ENCODE peak calls at places on chromosomes 2 and 18, in seven cellular contexts. P is HepG2, B is K562, A is H1, N is GM12878, T is SK-N-SH, V is HCT116. H is an unnamed sample.

GRCh38 chr2:31558401-31559295 is 22.1 kb downstream of the SRD5A2 start:
- DNase-seq in P (peak), N (no peak), V (no peak), B (no peak), A (no peak), T (no peak), H (no peak)

GRCh38 chr2:127150996-127151395 is 44.0 kb upstream of the BIN1 start:
- DNase-seq in N (no peak), V (no peak), A (no peak), B (no peak), P (no peak), T (no peak), H (no peak)

GRCh38 chr18:47679864-47680263 is 250.6 kb downstream of the SMAD2 start:
- DNase-seq in B (no peak), N (peak), A (no peak), T (no peak), P (no peak), V (no peak), H (no peak)

GRCh38 chr18:48896875-48897511 is 53.8 kb downstream of the SMAD7 start:
- DNase-seq in V (no peak), A (peak), P (peak), T (no peak), B (peak), N (peak), H (no peak)

GRCh38 chr2:189260361-189260761 is 80.8 kb upstream of the COL5A2 start:
- DNase-seq in B (no peak), P (no peak), T (no peak), V (no peak), A (no peak), N (peak), H (no peak)

GRCh38 chr2:58614259-58614658 is 373.1 kb upstream of the FANCL start:
- DNase-seq in A (no peak), V (no peak), B (no peak), P (no peak), T (no peak), N (no peak), H (peak)

GRCh38 chr2:159968282-159968900 is 94.0 kb downstream of the PLA2R1 start:
- DNase-seq in N (no peak), B (peak), V (peak), P (peak), T (peak), A (no peak), H (peak)

GRCh38 chr2:54262015-54262765 is 6.2 kb upstream of the TSPYL6 start:
- DNase-seq in V (no peak), N (no peak), A (no peak), P (peak), B (no peak), T (peak), H (no peak)

GRCh38 chr2:96764253-96764637 is 3.5 kb downstream of the CNNM4 start:
- DNase-seq in V (no peak), P (no peak), N (no peak), T (peak), A (no peak), B (peak), H (peak)

GRCh38 chr2:23760746-23761145 is 166.2 kb downstream of the ATAD2B start:
- DNase-seq in T (peak), V (peak), B (no peak), N (no peak), P (peak), A (no peak), H (peak)

GRCh38 chr2:156088598-156088997 is 243.9 kb downstream of the NR4A2 start:
- DNase-seq in V (no peak), A (no peak), P (no peak), N (no peak), T (no peak), B (no peak), H (no peak)

GRCh38 chr2:112010751-112011150 is 44.3 kb upstream of the TMEM87B start:
- DNase-seq in P (no peak), V (no peak), T (no peak), B (no peak), A (no peak), N (no peak), H (no peak)

GRCh38 chr2:221716434-221717303 is 144.6 kb upstream of the EPHA4 start:
- DNase-seq in B (no peak), A (no peak), P (no peak), V (no peak), T (no peak), N (no peak), H (no peak)

GRCh38 chr18:7980136-7980535 is 413.0 kb downstream of the PTPRM start:
- DNase-seq in A (peak), T (no peak), V (peak), P (peak), N (no peak), B (peak), H (no peak)

GRCh38 chr2:32750880-32751279 is 123.0 kb downstream of the TTC27 start:
- DNase-seq in A (no peak), P (no peak), T (peak), V (no peak), N (no peak), B (no peak), H (no peak)

GRCh38 chr2:220365023-220365422 is 737.6 kb downstream of the SLC4A3 start:
- DNase-seq in P (no peak), B (no peak), N (no peak), V (no peak), A (no peak), T (no peak), H (no peak)

GRCh38 chr2:240856151-240856980 is 12.3 kb upstream of the AGXT start:
- DNase-seq in N (no peak), B (no peak), V (peak), P (peak), A (peak), T (no peak), H (no peak)

GRCh38 chr2:164126960-164127359 is 391.2 kb upstream of the FIGN start:
- DNase-seq in N (no peak), A (no peak), V (no peak), T (no peak), B (no peak), P (no peak), H (no peak)

GRCh38 chr18:48728204-48728833 is 189.5 kb downstream of the CTIF start:
- DNase-seq in A (no peak), T (no peak), P (no peak), B (no peak), V (no peak), N (no peak), H (no peak)

GRCh38 chr2:104091894-104092293 is 762.0 kb upstream of the POU3F3 start:
- DNase-seq in B (no peak), A (no peak), T (no peak), P (no peak), V (no peak), N (no peak), H (no peak)

GRCh38 chr2:71857632-71858031 is 290.0 kb downstream of the CYP26B1 start:
- DNase-seq in T (no peak), A (no peak), V (no peak), B (no peak), N (no peak), P (no peak), H (no peak)

GRCh38 chr2:39024833-39025232 is 96.0 kb downstream of the SOS1 start:
- DNase-seq in V (peak), P (no peak), T (no peak), B (no peak), A (no peak), N (no peak), H (no peak)

GRCh38 chr2:120108049-120108448 is 95.2 kb downstream of the EPB41L5 start:
- DNase-seq in P (no peak), T (peak), B (no peak), N (no peak), V (no peak), A (no peak), H (peak)

GRCh38 chr2:85886585-85886984 is 2.2 kb downstream of the ST3GAL5 start:
- DNase-seq in B (peak), N (no peak), V (no peak), P (no peak), T (no peak), A (no peak), H (no peak)

GRCh38 chr18:37006742-37007141 is 177.8 kb downstream of the KIAA1328 start:
- DNase-seq in N (no peak), T (no peak), P (no peak), A (no peak), B (no peak), V (no peak), H (no peak)

GRCh38 chr2:239928457-239929350 is 96.4 kb downstream of the NDUFA10 start:
- DNase-seq in B (no peak), T (no peak), N (no peak), P (no peak), A (peak), V (no peak), H (no peak)

GRCh38 chr2:20012282-20013060 is at the start of gene MATN3:
- DNase-seq in B (peak), V (no peak), N (no peak), P (peak), T (peak), A (peak), H (no peak)

DNA sequence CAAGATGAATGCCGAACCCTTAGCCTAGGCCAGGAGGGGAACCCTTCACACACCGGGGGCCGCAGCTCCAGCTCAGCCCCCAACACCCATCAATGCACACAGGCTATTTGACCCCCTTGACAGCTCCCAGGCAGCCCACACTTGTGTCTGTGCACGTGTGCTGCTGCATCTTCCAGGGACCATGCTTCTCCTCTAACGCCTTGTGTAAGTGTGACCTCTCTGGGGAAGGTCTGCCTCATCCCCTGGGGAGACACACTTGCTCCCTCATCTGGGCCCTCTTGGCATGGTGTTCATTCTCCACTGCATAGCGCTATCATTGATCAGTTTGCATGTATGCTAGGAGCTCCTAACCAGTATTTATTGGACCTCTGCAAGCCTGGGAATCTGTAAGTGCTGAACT is 120.0 kb upstream of the FHL2 start:
- DNase-seq in V (no peak), T (no peak), P (peak), N (no peak), A (no peak), B (peak), H (no peak)
- TF ChIP-seq JUND in V (no peak), T (no peak), P (no peak), N (no peak), A (no peak), B (no peak), H (no peak)

DNA sequence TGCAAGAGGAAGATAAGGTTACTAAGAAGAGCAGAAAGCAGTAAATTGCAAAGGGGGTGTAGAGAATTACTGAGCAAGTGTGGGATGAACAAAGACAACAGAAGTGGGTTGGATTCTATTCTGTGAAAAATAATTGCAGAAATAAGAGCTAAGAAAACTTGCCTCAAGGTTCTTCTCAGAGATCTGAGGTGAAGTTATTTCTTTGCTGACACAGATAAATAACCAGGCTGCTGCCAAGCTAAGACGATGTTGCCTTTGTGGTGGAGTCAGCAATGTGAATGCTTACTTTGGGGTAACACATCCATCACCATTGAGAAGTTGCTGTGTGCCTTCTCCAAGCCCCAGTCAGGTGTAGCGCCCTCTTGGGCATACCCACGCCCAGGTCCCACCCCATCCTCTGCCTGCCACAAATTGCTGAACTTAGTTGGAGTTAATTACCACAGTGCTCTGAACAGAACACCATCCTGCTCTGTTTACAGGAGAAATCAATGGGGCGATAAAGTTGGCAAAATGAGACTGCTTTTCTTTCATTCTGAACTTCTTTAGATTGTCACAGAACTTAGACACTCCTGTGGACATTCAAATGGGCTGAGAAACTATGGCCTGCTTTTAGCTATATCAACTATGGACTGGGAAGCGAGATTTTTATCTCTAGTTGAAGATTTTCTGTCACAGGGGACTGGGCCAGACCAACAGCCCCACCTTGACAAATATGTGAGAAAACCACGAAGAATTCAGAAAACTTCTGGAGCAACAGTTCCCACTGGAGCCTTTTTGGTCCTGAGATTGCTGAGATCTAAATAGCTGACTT is 283.6 kb downstream of the TMX3 start:
- DNase-seq in P (no peak), V (no peak), A (no peak), B (no peak), N (no peak), T (no peak), H (no peak)
- TF ChIP-seq JUND in P (no peak), V (no peak), A (no peak), B (no peak), N (no peak), T (no peak), H (no peak)

DNA sequence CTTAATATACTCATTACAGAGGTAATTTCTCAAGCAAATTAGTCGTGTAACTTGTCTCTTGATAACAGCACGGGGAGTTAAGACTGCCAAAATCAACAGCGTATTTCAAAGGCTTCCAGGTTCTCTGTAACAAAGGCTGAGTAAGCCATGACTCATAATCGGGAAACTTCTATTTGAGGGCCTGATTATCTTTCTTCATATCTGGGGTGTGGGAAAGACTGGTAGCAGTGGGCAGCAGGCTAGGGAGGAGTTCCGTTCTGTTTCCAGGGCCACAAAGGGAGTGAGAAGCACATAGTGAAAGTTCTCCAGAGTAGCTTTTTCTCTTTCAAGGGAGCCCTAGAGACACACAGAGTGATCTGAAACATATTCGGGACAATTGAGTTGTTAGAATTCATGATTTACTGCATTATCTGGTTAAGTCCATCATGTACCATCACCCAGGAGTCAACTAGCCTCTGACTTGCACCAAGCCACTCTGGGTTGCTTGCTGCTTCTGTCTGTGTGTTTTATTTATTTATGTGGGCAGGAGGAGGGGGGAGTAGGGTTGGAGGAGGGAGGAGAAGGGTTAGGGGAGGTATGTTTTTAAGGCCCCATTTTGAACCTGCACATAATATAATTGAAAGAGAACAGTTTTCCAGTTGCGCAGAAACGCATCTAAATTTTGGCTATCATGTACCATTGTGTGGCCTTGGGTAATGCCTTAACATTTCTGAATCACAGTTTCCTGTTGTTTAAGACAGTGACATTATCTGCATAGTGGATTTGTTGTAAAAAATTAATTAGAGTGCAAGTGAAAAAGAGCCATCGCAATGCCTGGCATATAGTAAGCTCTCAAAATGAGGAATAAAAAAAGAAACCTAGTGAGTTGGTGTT is 80.5 kb upstream of the ITPRID2 start:
- DNase-seq in T (peak), V (peak), A (no peak), B (peak), P (peak), N (no peak), H (no peak)
- TF ChIP-seq JUND in T (peak), V (peak), A (no peak), B (peak), P (no peak), N (no peak), H (no peak)

GRCh38 chr2:5076599-5076998 is 615.6 kb upstream of the SOX11 start:
- DNase-seq in A (no peak), P (no peak), B (no peak), T (no peak), N (no peak), V (no peak), H (no peak)

GRCh38 chr2:5074738-5075137 is 617.4 kb upstream of the SOX11 start:
- DNase-seq in B (no peak), N (no peak), A (no peak), V (no peak), T (no peak), P (no peak), H (no peak)

DNA sequence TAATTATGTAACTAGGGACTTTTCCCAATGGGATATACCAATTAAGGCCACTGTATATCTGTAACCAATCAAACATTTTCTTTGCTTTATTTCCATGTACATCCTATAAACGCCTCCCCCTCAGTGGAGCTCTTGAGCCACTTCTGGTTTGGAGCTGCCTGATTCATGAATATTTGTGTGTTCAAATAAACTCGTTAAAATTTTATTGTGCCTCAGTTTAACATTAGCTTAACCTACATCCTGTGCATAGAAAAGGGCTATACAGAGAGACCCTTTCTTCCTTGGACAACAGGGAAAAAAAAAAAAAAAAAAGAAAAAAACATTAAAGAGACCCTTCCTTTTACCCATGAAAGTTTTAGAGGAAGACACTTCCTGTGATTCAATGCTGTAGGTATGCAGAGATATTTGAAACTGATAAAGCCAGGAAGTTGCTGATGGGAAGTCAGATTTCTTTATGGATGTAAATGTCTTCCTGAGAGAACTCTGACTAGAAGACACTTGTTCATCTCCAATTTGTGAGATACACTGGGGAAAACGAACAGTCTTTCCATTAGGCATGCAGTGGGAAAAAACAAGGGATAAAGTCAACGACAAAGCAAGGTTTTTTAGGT is 614.6 kb upstream of the SOX11 start:
- DNase-seq in T (peak), V (no peak), B (no peak), P (no peak), A (no peak), N (no peak), H (no peak)
- TF ChIP-seq JUND in T (no peak), V (no peak), B (no peak), P (no peak), A (no peak), N (no peak), H (no peak)

GRCh38 chr2:200749631-200750322 is 61.9 kb upstream of the BZW1 start:
- DNase-seq in T (no peak), A (no peak), N (no peak), B (no peak), P (no peak), V (no peak), H (no peak)

GRCh38 chr2:200750323-200750910 is 61.3 kb upstream of the BZW1 start:
- DNase-seq in B (no peak), N (no peak), P (no peak), T (no peak), V (no peak), A (no peak), H (no peak)

GRCh38 chr2:200748779-200749178 is 62.9 kb upstream of the BZW1 start:
- DNase-seq in P (peak), V (no peak), B (no peak), A (no peak), N (no peak), T (no peak), H (no peak)

GRCh38 chr2:200746301-200746700 is 65.4 kb upstream of the BZW1 start:
- DNase-seq in A (no peak), V (no peak), B (no peak), N (no peak), T (no peak), P (no peak), H (no peak)

DNA sequence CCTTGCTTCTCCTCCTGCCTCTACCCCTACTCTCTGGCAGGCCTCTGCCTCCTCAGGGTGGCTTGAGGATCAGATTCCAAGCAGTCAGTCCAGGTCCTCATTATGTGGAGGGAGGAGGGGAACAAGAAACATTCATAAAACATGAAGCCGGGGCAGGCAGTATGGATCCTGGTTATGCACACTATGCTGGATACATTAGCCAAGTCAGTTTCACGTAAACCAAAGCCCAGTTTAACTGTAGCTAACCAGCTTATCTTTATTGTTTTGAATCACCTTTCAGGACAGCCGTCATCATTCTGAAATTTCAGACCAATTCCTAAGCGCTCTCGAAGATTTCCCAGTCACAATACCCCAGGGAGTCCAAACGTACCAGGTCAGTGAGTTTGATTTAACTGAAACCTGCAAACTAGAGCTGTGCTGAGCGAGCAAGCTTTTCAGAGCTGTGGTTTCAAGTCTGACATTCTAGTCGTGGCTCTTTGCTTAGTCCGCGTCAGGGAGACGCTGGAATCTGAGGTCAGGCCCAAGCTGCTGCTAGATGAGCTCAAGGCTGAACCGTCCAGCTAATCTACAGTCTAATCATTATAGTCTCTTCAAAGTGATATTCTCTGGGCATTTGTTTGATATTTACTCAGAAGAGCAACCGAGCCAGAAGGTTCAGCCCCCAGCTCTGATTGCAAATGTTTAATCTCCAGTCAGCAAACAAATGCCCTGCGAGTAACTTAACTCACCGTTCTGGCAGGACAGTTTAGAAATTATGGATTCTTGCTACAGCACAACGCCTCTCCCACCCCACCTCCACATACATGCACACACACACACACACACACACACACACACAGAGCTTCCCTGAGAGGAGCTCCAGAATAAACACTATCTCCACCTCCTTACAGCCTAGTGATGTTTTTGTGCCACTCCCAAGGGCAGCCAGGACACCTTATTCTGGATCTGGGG is 63.8 kb upstream of the BZW1 start:
- DNase-seq in P (peak), A (no peak), N (no peak), V (no peak), T (no peak), B (no peak), H (no peak)
- TF ChIP-seq JUND in P (peak), A (no peak), N (no peak), V (no peak), T (no peak), B (no peak), H (no peak)

GRCh38 chr18:10299686-10300085 is 154.7 kb upstream of the APCDD1 start:
- DNase-seq in N (no peak), A (no peak), P (no peak), V (no peak), T (no peak), B (no peak), H (no peak)
- TF ChIP-seq JUND in N (no peak), A (no peak), P (no peak), V (no peak), T (no peak), B (no peak), H (no peak)